ENCODE peak calls at places on chromosomes 7 and 10, in nine cellular contexts. B is fibroblast of mammary gland, Y is hepatocyte, Z is cardiac muscle cell, O is GM23338, R is mammary epithelial cell, D is A549, A is astrocyte, J is right atrium auricular region. S is an unnamed sample.

GRCh38 chr10:14670551-14671240 is 104.0 kb downstream of the FAM107B start:
- DNase-seq in B (peak; percentile 36), Y (peak; percentile 58), Z (no peak), O (no peak), R (no peak), D (peak; percentile 80), A (no peak), J (no peak), S (no peak)

GRCh38 chr10:93126484-93127052 is 52.9 kb downstream of the CYP26A1 start:
- DNase-seq in B (no peak), Y (no peak), Z (no peak), O (peak; percentile 56), R (no peak), D (peak; percentile 49), A (no peak), J (no peak), S (peak; percentile 39)

GRCh38 chr10:24385776-24386175 is 176.8 kb downstream of the KIAA1217 start:
- DNase-seq in B (peak; percentile 80), Y (peak; percentile 51), Z (no peak), O (peak; percentile 34), R (peak; percentile 57), D (no peak), A (peak; percentile 99), J (no peak), S (no peak)

GRCh38 chr7:40621592-40621998 is 486.8 kb downstream of the SUGCT start:
- DNase-seq in B (no peak), Y (no peak), Z (no peak), O (no peak), R (no peak), D (no peak), A (no peak), J (no peak), S (no peak)

GRCh38 chr7:151448261-151449252 is 8.6 kb upstream of the CRYGN start:
- DNase-seq in B (peak; percentile 59), Y (peak; percentile 82), Z (peak; percentile 78), O (peak; percentile 88), R (no peak), D (peak; percentile 69), A (no peak), J (peak; percentile 86), S (no peak)

GRCh38 chr7:140640060-140640611 is 477 bp downstream of the DENND2A start:
- DNase-seq in B (no peak), Y (peak; percentile 68), Z (peak; percentile 71), O (peak; percentile 74), R (no peak), D (peak; percentile 33), A (peak; percentile 31), J (no peak), S (no peak)

GRCh38 chr7:136845899-136846465 is 22.5 kb upstream of the CHRM2 start:
- DNase-seq in B (no peak), Y (no peak), Z (no peak), O (no peak), R (no peak), D (no peak), A (peak; percentile 75), J (no peak), S (no peak)

GRCh38 chr7:151115836-151116418 is 29.7 kb downstream of the AGAP3 start:
- DNase-seq in B (no peak), Y (peak; percentile 68), Z (no peak), O (peak; percentile 63), R (peak; percentile 96), D (no peak), A (no peak), J (no peak), S (no peak)

DNA sequence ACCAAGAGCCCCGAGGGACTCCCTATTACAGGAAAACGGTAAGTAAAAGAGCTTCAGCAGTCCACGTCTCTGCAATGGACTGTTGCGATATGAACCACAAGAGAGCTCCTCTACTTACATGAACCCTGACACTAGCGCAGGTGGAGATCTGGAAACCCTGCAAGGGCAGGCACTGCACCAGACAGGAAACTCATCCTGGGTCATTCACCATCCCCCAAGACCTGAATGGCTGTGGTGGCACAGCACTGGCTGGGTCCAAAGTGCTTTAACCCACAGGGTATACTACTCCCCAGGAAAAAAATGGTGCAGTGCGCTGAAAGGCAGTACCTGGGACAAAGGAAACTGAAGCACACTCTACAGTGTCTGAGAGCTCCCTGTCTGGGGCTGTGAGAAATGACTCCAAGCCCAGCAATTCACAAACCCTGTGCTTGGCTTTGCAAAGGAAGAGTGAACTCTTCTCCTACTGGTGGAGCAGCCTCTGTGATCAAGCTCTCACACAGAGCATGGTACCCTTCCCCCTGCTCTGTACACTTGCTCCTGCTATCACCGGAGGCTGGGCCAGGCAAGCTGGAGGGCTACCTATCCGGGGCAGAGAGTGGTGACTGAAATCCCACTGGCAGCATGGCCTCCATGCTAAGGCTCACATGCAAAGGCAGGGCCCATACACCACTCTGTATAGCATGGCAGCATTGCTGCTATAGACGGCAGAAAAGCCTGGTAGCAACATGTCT is 44.9 kb downstream of the HIBADH start:
- DNase-seq in B (no peak), Y (no peak), Z (no peak), O (no peak), R (no peak), D (no peak), A (no peak), J (no peak), S (no peak)
- H3K4me3 ChIP-seq in B (no peak overlapping the region), Y (no peak overlapping the region), Z (no peak overlapping the region), O (no peak overlapping the region), R (no peak overlapping the region), D (no peak overlapping the region), A (no peak overlapping the region), J (no peak overlapping the region), S (no peak overlapping the region)

GRCh38 chr7:75050501-75050900 is 23.1 kb downstream of the RCC1L start:
- DNase-seq in B (no peak), Y (no peak), Z (no peak), O (no peak), R (peak; percentile 69), D (no peak), A (peak; percentile 6), J (no peak), S (no peak)

GRCh38 chr7:75056476-75056875 is 17.1 kb downstream of the RCC1L start:
- DNase-seq in B (peak; percentile 85), Y (no peak), Z (no peak), O (no peak), R (peak; percentile 26), D (no peak), A (peak; percentile 88), J (no peak), S (no peak)

GRCh38 chr7:75054744-75055527 is 18.7 kb downstream of the RCC1L start:
- DNase-seq in B (peak; percentile 91), Y (no peak), Z (no peak), O (no peak), R (peak; percentile 39), D (no peak), A (peak; percentile 97), J (peak; percentile 79), S (no peak)

GRCh38 chr7:75058406-75058805 is 15.2 kb downstream of the RCC1L start:
- DNase-seq in B (no peak), Y (no peak), Z (no peak), O (no peak), R (no peak), D (no peak), A (no peak), J (no peak), S (no peak)

DNA sequence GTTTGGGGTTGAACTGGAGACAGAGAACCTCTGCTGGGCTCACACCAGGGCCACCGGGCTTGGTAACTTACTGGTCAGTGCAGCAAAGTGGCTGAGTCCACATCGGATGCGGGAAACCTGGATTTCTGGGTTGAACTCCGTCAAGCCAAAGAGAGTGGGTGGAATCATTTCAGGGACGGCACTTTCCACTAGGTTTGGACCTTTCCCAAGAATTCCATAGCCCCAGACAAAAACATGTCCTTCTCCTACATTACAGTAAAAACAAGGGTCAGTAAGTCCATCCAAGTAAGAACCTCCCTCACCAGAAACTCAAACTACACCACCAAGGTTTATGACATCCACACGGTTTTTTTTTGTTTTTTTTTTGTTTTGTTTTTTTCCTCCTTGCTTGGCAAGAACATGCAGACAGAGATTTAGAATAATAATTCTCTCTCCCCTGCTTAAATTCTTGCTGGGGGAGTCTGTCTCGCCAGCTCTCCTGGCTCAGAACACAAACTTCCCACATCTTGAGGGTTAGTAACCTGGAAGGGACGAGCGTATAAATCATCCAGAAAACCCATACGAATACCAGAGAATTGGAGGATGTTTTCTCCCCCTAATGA is 17.7 kb downstream of the RCC1L start:
- DNase-seq in B (peak; percentile 65), Y (no peak), Z (no peak), O (no peak), R (no peak), D (no peak), A (peak; percentile 91), J (peak; percentile 68), S (no peak)
- H3K4me3 ChIP-seq in B (no peak overlapping the region), Y (no peak overlapping the region), Z (no peak overlapping the region), O (no peak overlapping the region), R (no peak overlapping the region), D (no peak overlapping the region), A (no peak overlapping the region), J (no peak overlapping the region), S (no peak overlapping the region)

DNA sequence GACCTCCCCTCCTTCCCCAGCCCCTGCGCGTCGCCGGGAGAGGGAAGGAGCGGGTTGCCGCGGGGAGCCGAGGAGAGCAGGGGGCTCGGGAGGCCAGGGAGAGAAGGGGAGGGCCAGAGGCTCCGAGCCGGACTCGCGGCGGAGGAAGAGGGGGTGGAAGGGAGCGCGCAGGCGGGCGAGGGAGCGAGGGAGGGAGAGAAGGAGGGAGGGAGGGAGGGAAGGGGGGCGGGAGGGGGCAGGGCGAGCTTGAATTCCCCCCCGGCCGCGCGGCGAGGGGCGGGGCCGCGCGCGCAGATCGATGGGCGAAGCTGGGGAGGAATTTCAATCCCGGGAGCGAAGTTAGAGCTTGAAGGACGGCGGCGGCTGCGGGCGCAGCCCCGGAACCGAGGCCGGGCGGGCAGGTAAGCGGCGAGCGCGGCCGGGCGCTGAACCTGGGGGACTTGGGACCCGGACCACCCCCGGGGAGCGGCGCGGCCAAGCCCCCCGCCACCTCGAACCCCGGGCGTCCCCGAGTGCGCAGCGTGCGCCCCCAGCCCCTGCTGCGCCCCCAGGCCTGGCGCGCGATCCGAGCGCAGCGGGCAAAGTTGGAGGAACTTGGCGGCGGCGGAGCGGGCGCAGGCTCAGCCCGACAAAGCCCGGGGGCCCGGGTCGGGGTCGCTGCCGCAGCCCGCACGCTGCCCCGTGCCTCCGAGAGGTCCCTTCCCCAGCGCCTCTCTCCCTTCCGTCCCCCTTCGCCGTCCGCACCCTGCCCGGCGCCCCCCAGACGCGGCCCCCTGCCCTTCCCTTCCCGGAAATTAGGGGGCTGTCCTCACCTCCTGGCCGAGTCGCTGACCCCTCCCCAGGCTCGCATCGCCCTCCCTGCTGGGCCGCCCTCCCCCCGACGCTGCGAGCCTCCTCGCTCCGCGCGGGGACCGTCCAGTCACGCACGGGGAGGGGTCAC is at the start of gene ELFN1:
- DNase-seq in B (peak; percentile 20), Y (peak; percentile 79), Z (peak; percentile 91), O (peak; percentile 90), R (no peak), D (peak; percentile 51), A (peak; percentile 47), J (no peak), S (peak; percentile 82)
- H3K4me3 ChIP-seq in B (no peak within 1 kb of the TSS), Y (peak within 1 kb of the TSS; percentile 91), Z (peak within 1 kb of the TSS; percentile 60), O (peak within 1 kb of the TSS; percentile 65), R (peak within 1 kb of the TSS; percentile 44), D (peak within 1 kb of the TSS; percentile 55), A (peak within 1 kb of the TSS; percentile 37), J (peak within 1 kb of the TSS; percentile 47), S (peak within 1 kb of the TSS; percentile 63)

DNA sequence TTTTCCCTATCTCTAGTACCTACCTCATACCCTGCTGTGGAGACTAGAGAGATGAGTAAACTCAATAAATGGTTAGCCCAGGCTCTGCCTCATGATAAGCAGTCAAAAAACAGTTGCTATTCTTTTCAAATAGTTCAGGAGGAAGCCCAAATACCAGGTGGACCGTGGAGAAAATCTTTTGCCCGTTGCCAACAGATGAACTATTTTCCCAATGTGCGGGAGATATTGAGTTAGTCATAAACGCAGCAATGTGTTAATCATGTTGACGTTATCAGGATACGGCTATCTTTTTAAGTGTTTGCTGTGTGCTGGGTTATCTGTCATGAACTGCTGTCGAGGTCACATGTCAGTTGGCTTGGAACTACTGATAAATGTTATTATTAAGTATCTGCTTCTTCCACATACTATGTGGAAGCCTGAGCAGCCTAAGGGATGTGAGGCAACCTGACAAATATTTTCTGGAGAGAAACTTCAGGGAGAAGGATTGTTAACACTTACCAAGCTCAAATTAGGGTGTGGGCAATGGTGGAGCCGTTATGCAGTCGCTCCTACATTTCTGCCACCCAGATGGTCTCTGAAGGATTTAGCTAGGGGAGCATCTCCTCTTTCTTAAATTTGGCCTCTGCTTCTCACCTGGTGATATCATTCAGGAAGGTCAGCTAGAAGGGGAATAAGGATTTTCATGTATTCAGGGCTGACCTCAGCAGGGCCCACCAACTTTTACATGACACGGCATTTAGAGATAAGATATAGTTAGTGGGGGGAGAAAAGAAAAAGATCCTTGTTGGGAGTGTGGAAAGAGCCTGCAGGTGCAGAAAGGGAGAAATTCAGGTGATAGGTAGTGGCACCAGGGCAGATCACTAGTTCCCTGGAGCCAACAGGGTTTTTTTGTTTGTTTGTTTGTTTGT is 33.5 kb upstream of the SLC26A3 start:
- DNase-seq in B (no peak), Y (peak; percentile 31), Z (no peak), O (no peak), R (no peak), D (peak; percentile 39), A (peak; percentile 12), J (no peak), S (no peak)
- H3K4me3 ChIP-seq in B (no peak overlapping the region), Y (no peak overlapping the region), Z (no peak overlapping the region), O (no peak overlapping the region), R (no peak overlapping the region), D (no peak overlapping the region), A (no peak overlapping the region), J (no peak overlapping the region), S (no peak overlapping the region)